ENCODE peak calls at places on chromosome 21, in nine cellular contexts. One of them, this sample, is unnamed.

GRCh38 chr21:38386967-38387366 is 111.3 kb downstream of the ERG start:
- DNase-seq in HFF-Myc: no peak
- DNase-seq in BJ: no peak
- DNase-seq in thoracic aorta: no peak
- DNase-seq in HFFc6: peak; percentile 10
- DNase-seq in D721Med: no peak
- DNase-seq in lower lobe of right lung: no peak
- DNase-seq in psoas muscle: no peak
- DNase-seq in H9: no peak
- DNase-seq in this sample: no peak

GRCh38 chr21:16572032-16572431 is 842.2 kb downstream of the USP25 start:
- DNase-seq in HFF-Myc: no peak
- DNase-seq in BJ: no peak
- DNase-seq in thoracic aorta: no peak
- DNase-seq in HFFc6: peak; percentile 51
- DNase-seq in D721Med: no peak
- DNase-seq in lower lobe of right lung: no peak
- DNase-seq in psoas muscle: no peak
- DNase-seq in H9: no peak
- DNase-seq in this sample: no peak

GRCh38 chr21:27246741-27247140 is 279.9 kb upstream of the ADAMTS5 start:
- DNase-seq in HFF-Myc: no peak
- DNase-seq in BJ: no peak
- DNase-seq in thoracic aorta: no peak
- DNase-seq in HFFc6: peak; percentile 70
- DNase-seq in D721Med: no peak
- DNase-seq in lower lobe of right lung: no peak
- DNase-seq in psoas muscle: no peak
- DNase-seq in H9: no peak
- DNase-seq in this sample: no peak

GRCh38 chr21:38831526-38832467 is 26.1 kb downstream of the ETS2 start:
- DNase-seq in HFF-Myc: peak; percentile 82
- DNase-seq in BJ: peak; percentile 93
- DNase-seq in thoracic aorta: peak; percentile 70
- DNase-seq in HFFc6: peak; percentile 82
- DNase-seq in D721Med: no peak
- DNase-seq in lower lobe of right lung: peak; percentile 66
- DNase-seq in psoas muscle: peak; percentile 62
- DNase-seq in H9: no peak
- DNase-seq in this sample: peak; percentile 84

GRCh38 chr21:41852151-41852928 is 26.8 kb downstream of the PRDM15 start:
- DNase-seq in HFF-Myc: no peak
- DNase-seq in BJ: no peak
- DNase-seq in thoracic aorta: no peak
- DNase-seq in HFFc6: no peak
- DNase-seq in D721Med: no peak
- DNase-seq in lower lobe of right lung: no peak
- DNase-seq in psoas muscle: no peak
- DNase-seq in H9: no peak
- DNase-seq in this sample: no peak

GRCh38 chr21:40339050-40339449 is 471.8 kb downstream of the PCP4 start:
- DNase-seq in HFF-Myc: no peak
- DNase-seq in BJ: no peak
- DNase-seq in thoracic aorta: no peak
- DNase-seq in HFFc6: no peak
- DNase-seq in D721Med: no peak
- DNase-seq in lower lobe of right lung: no peak
- DNase-seq in psoas muscle: no peak
- DNase-seq in H9: no peak
- DNase-seq in this sample: no peak

GRCh38 chr21:42061866-42062542 is 9.1 kb upstream of the UMODL1 start:
- DNase-seq in HFF-Myc: no peak
- DNase-seq in BJ: no peak
- DNase-seq in thoracic aorta: no peak
- DNase-seq in HFFc6: no peak
- DNase-seq in D721Med: no peak
- DNase-seq in lower lobe of right lung: no peak
- DNase-seq in psoas muscle: no peak
- DNase-seq in H9: no peak
- DNase-seq in this sample: no peak

GRCh38 chr21:34190576-34191301 is 117.4 kb downstream of the MRPS6 start:
- DNase-seq in HFF-Myc: no peak
- DNase-seq in BJ: no peak
- DNase-seq in thoracic aorta: no peak
- DNase-seq in HFFc6: no peak
- DNase-seq in D721Med: no peak
- DNase-seq in lower lobe of right lung: no peak
- DNase-seq in psoas muscle: no peak
- DNase-seq in H9: no peak
- DNase-seq in this sample: no peak

GRCh38 chr21:16794944-16795343 is 717.9 kb upstream of the CXADR start:
- DNase-seq in HFF-Myc: peak; percentile 51
- DNase-seq in BJ: peak; percentile 78
- DNase-seq in thoracic aorta: no peak
- DNase-seq in HFFc6: peak; percentile 93
- DNase-seq in D721Med: no peak
- DNase-seq in lower lobe of right lung: no peak
- DNase-seq in psoas muscle: peak; percentile 26
- DNase-seq in H9: no peak
- DNase-seq in this sample: peak; percentile 57

GRCh38 chr21:35428489-35428888 is 379.4 kb upstream of the RUNX1 start:
- DNase-seq in HFF-Myc: no peak
- DNase-seq in BJ: no peak
- DNase-seq in thoracic aorta: no peak
- DNase-seq in HFFc6: no peak
- DNase-seq in D721Med: no peak
- DNase-seq in lower lobe of right lung: peak; percentile 61
- DNase-seq in psoas muscle: peak; percentile 34
- DNase-seq in H9: no peak
- DNase-seq in this sample: no peak

GRCh38 chr21:41813226-41813625 is 46.4 kb upstream of the RIPK4 start:
- DNase-seq in HFF-Myc: no peak
- DNase-seq in BJ: no peak
- DNase-seq in thoracic aorta: no peak
- DNase-seq in HFFc6: no peak
- DNase-seq in D721Med: no peak
- DNase-seq in lower lobe of right lung: no peak
- DNase-seq in psoas muscle: no peak
- DNase-seq in H9: no peak
- DNase-seq in this sample: no peak

GRCh38 chr21:16594191-16594590 is 864.4 kb downstream of the USP25 start:
- DNase-seq in HFF-Myc: no peak
- DNase-seq in BJ: no peak
- DNase-seq in thoracic aorta: no peak
- DNase-seq in HFFc6: no peak
- DNase-seq in D721Med: no peak
- DNase-seq in lower lobe of right lung: no peak
- DNase-seq in psoas muscle: no peak
- DNase-seq in H9: no peak
- DNase-seq in this sample: no peak

GRCh38 chr21:41991659-41992058 is 18.5 kb downstream of the ZBTB21 start:
- DNase-seq in HFF-Myc: no peak
- DNase-seq in BJ: no peak
- DNase-seq in thoracic aorta: no peak
- DNase-seq in HFFc6: no peak
- DNase-seq in D721Med: no peak
- DNase-seq in lower lobe of right lung: no peak
- DNase-seq in psoas muscle: no peak
- DNase-seq in H9: no peak
- DNase-seq in this sample: no peak

GRCh38 chr21:14273736-14274538 is 58.0 kb downstream of the RBM11 start:
- DNase-seq in HFF-Myc: no peak
- DNase-seq in BJ: no peak
- DNase-seq in thoracic aorta: no peak
- DNase-seq in HFFc6: no peak
- DNase-seq in D721Med: no peak
- DNase-seq in lower lobe of right lung: peak; percentile 83
- DNase-seq in psoas muscle: peak; percentile 32
- DNase-seq in H9: peak; percentile 72
- DNase-seq in this sample: no peak

GRCh38 chr21:31537872-31538576 is 121.5 kb upstream of the SOD1 start:
- DNase-seq in HFF-Myc: no peak
- DNase-seq in BJ: no peak
- DNase-seq in thoracic aorta: no peak
- DNase-seq in HFFc6: no peak
- DNase-seq in D721Med: no peak
- DNase-seq in lower lobe of right lung: no peak
- DNase-seq in psoas muscle: no peak
- DNase-seq in H9: no peak
- DNase-seq in this sample: no peak
- TF ChIP-seq CTCF in HFF-Myc: peak; percentile 10
- TF ChIP-seq CTCF in BJ: no peak
- TF ChIP-seq CTCF in thoracic aorta: no peak
- TF ChIP-seq CTCF in HFFc6: peak; percentile 28
- TF ChIP-seq CTCF in D721Med: peak; percentile 10
- TF ChIP-seq CTCF in lower lobe of right lung: no peak
- TF ChIP-seq CTCF in psoas muscle: no peak
- TF ChIP-seq CTCF in H9: peak; percentile 87
- TF ChIP-seq CTCF in this sample: no peak

DNA sequence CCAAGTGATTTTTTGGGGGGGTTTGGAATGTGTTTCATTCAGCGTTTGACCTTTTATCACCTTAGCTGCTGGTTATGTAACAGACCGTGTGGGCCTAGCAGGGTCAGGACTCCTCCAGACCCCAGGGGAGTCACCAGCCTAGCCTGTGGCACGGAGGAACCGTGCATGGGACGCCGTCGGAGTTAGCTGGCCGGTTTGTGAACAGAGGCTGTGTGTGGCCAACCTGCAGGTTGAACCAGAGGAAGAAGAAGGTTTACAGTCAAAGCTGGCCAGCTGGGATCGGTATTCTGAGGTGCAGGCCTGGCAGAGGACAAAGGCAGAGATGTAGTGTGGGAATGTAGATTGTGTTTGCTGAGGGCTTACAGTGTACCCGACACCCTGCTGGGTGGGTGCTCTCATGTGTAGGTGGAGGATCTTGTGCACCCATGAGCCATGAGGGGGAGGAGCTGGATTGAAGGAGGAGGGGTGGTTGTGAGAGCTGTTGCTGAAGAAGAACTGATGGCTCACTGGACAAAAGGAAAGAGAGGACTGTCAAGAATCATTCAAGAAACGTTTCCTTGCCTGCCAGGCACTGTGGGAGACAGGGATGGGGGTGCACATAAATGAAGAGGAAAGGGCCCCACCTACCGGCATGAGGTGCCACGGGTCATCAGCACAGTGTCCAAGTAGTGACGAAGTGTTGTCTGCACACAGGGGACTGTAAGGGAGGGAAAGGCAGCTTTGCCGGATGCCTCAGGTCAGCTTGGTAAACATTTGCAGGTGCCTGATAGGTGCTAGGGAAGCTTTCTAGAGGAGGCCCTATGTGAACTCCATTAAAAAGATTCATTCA is 40.0 kb upstream of the PWP2 start:
- DNase-seq in HFF-Myc: no peak
- DNase-seq in BJ: no peak
- DNase-seq in thoracic aorta: no peak
- DNase-seq in HFFc6: no peak
- DNase-seq in D721Med: no peak
- DNase-seq in lower lobe of right lung: no peak
- DNase-seq in psoas muscle: no peak
- DNase-seq in H9: no peak
- DNase-seq in this sample: no peak
- TF ChIP-seq CTCF in HFF-Myc: no peak
- TF ChIP-seq CTCF in BJ: no peak
- TF ChIP-seq CTCF in thoracic aorta: no peak
- TF ChIP-seq CTCF in HFFc6: no peak
- TF ChIP-seq CTCF in D721Med: no peak
- TF ChIP-seq CTCF in lower lobe of right lung: no peak
- TF ChIP-seq CTCF in psoas muscle: no peak
- TF ChIP-seq CTCF in H9: no peak
- TF ChIP-seq CTCF in this sample: no peak

DNA sequence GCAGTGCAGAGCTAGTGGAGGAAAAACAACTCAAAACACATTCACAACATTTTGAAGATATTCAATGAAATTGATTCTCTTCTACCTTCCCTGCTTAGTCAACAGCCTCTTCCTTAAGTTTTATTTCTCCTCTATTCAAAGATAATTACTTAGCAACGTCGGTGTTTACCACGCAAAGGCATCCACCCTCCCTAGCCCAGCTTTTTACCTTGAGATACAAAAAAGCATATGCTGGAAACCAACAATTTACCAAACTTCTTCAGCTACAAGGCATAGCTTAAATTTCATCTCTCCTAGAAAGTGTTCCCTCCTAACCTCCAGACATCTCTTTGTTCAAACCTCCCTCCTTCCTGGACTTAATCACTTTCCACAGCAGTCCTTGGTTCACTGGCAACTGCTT is 102.8 kb upstream of the SOD1 start:
- DNase-seq in HFF-Myc: no peak
- DNase-seq in BJ: no peak
- DNase-seq in thoracic aorta: no peak
- DNase-seq in HFFc6: no peak
- DNase-seq in D721Med: no peak
- DNase-seq in lower lobe of right lung: no peak
- DNase-seq in psoas muscle: no peak
- DNase-seq in H9: no peak
- DNase-seq in this sample: no peak
- TF ChIP-seq CTCF in HFF-Myc: no peak
- TF ChIP-seq CTCF in BJ: no peak
- TF ChIP-seq CTCF in thoracic aorta: no peak
- TF ChIP-seq CTCF in HFFc6: no peak
- TF ChIP-seq CTCF in D721Med: no peak
- TF ChIP-seq CTCF in lower lobe of right lung: no peak
- TF ChIP-seq CTCF in psoas muscle: no peak
- TF ChIP-seq CTCF in H9: no peak
- TF ChIP-seq CTCF in this sample: no peak

GRCh38 chr21:36927718-36928117 is 38.8 kb downstream of the HLCS start:
- DNase-seq in HFF-Myc: peak; percentile 78
- DNase-seq in BJ: peak; percentile 67
- DNase-seq in thoracic aorta: peak; percentile 55
- DNase-seq in HFFc6: peak; percentile 94
- DNase-seq in D721Med: peak; percentile 53
- DNase-seq in lower lobe of right lung: peak; percentile 73
- DNase-seq in psoas muscle: peak; percentile 69
- DNase-seq in H9: peak; percentile 80
- DNase-seq in this sample: peak; percentile 89

GRCh38 chr21:36932417-36932816 is 34.1 kb downstream of the HLCS start:
- DNase-seq in HFF-Myc: no peak
- DNase-seq in BJ: no peak
- DNase-seq in thoracic aorta: no peak
- DNase-seq in HFFc6: no peak
- DNase-seq in D721Med: no peak
- DNase-seq in lower lobe of right lung: no peak
- DNase-seq in psoas muscle: no peak
- DNase-seq in H9: no peak
- DNase-seq in this sample: no peak

GRCh38 chr21:36926989-36927695 is 39.3 kb downstream of the HLCS start:
- DNase-seq in HFF-Myc: no peak
- DNase-seq in BJ: no peak
- DNase-seq in thoracic aorta: no peak
- DNase-seq in HFFc6: no peak
- DNase-seq in D721Med: no peak
- DNase-seq in lower lobe of right lung: no peak
- DNase-seq in psoas muscle: no peak
- DNase-seq in H9: no peak
- DNase-seq in this sample: no peak

GRCh38 chr21:36928960-36929359 is 37.5 kb downstream of the HLCS start:
- DNase-seq in HFF-Myc: no peak
- DNase-seq in BJ: no peak
- DNase-seq in thoracic aorta: no peak
- DNase-seq in HFFc6: no peak
- DNase-seq in D721Med: no peak
- DNase-seq in lower lobe of right lung: no peak
- DNase-seq in psoas muscle: no peak
- DNase-seq in H9: no peak
- DNase-seq in this sample: no peak

GRCh38 chr21:36929622-36930021 is 36.8 kb downstream of the HLCS start:
- DNase-seq in HFF-Myc: no peak
- DNase-seq in BJ: no peak
- DNase-seq in thoracic aorta: no peak
- DNase-seq in HFFc6: no peak
- DNase-seq in D721Med: no peak
- DNase-seq in lower lobe of right lung: no peak
- DNase-seq in psoas muscle: no peak
- DNase-seq in H9: no peak
- DNase-seq in this sample: no peak
- TF ChIP-seq CTCF in HFF-Myc: peak; percentile 8
- TF ChIP-seq CTCF in BJ: peak; percentile 25
- TF ChIP-seq CTCF in thoracic aorta: no peak
- TF ChIP-seq CTCF in HFFc6: peak; percentile 35
- TF ChIP-seq CTCF in D721Med: peak; percentile 19
- TF ChIP-seq CTCF in lower lobe of right lung: no peak
- TF ChIP-seq CTCF in psoas muscle: peak; percentile 15
- TF ChIP-seq CTCF in H9: peak; percentile 23
- TF ChIP-seq CTCF in this sample: no peak